ENCODE peak calls at places on chromosome 17, in six cellular contexts. Q is transverse colon; R is HAP-1; T is ureter; G is stimulated activated CD4-positive, alpha-beta T cell treated with anti-CD3 and anti-CD28 coated beads, Interleukin-2, amount 100 ng/mL, for 24 hours; B is foreskin fibroblast. X is an unnamed sample.

GRCh38 chr17:28760561-28760960 is 16.8 kb downstream of the TRAF4 start:
- DNase-seq in R (no peak), Q (no peak), B (no peak), G (no peak), T (no peak), X (no peak)

GRCh38 chr17:15999974-16000827 is 577 bp downstream of the TTC19 start:
- DNase-seq in T (peak; percentile 46), B (peak; percentile 51), R (no peak), G (no peak), Q (no peak), X (no peak)

GRCh38 chr17:82128287-82128686 is 30.3 kb upstream of the FASN start:
- DNase-seq in Q (no peak), R (no peak), G (no peak), B (no peak), T (no peak), X (no peak)

GRCh38 chr17:2786176-2786881 is 9.9 kb upstream of the RAP1GAP2 start:
- DNase-seq in R (peak; percentile 79), G (peak; percentile 95), Q (peak; percentile 96), T (peak; percentile 81), B (peak; percentile 80), X (peak; percentile 91)

GRCh38 chr17:15965510-15965909 is 20.6 kb downstream of the ADORA2B start:
- DNase-seq in R (no peak), T (no peak), Q (no peak), G (no peak), B (no peak), X (no peak)

GRCh38 chr17:37747222-37747621 is 2.4 kb upstream of the HNF1B start:
- DNase-seq in G (no peak), T (no peak), B (no peak), Q (no peak), R (no peak), X (no peak)

GRCh38 chr17:64084086-64084939 is 45.6 kb downstream of the ERN1 start:
- DNase-seq in G (no peak), T (no peak), Q (peak; percentile 46), R (no peak), B (peak; percentile 64), X (no peak)

GRCh38 chr17:48406936-48407567 is 23.0 kb downstream of the SKAP1 start:
- DNase-seq in T (no peak), B (no peak), G (no peak), Q (no peak), R (no peak), X (no peak)

GRCh38 chr17:44807817-44808155 is 22.3 kb downstream of the GJC1 start:
- DNase-seq in T (no peak), G (no peak), Q (no peak), R (no peak), B (peak; percentile 43), X (no peak)